ENCODE peak calls at places on chromosomes 12 and 14, in six cellular contexts. A is keratinocyte; W is Right ventricle myocardium superior; I is activated CD4-positive, alpha-beta T cell treated with anti-CD3 and anti-CD28 coated beads, Interleukin-2, amount 10 ng/mL, durations not matched to agents 7 days and 5 days; X is activated T-cell treated with anti-CD3 and anti-CD28 coated beads for 48 hours; R is osteocyte. J is an unnamed sample.

GRCh38 chr14:99688210-99688581 is 4.1 kb downstream of the CYP46A1 start:
- DNase-seq in X (no peak), R (peak; percentile 57), A (no peak), I (no peak), W (no peak), J (no peak)

GRCh38 chr14:44895716-44896115 is 66.0 kb downstream of the KLHL28 start:
- DNase-seq in I (no peak), W (no peak), R (no peak), A (no peak), X (no peak), J (no peak)

GRCh38 chr12:12723147-12723680 is 6.0 kb downstream of the CDKN1B start:
- DNase-seq in A (no peak), W (no peak), R (no peak), X (no peak), I (no peak), J (no peak)

GRCh38 chr12:65490193-65490592 is 211.7 kb downstream of the MSRB3 start:
- DNase-seq in W (no peak), A (no peak), X (no peak), R (no peak), I (no peak), J (no peak)

GRCh38 chr14:89941830-89942377 is 12.6 kb downstream of the EFCAB11 start:
- DNase-seq in X (no peak), W (no peak), A (no peak), R (no peak), I (no peak), J (no peak)

GRCh38 chr12:111975161-111975931 is 37.6 kb downstream of the TMEM116 start:
- DNase-seq in W (no peak), R (no peak), X (no peak), A (no peak), I (no peak), J (no peak)

GRCh38 chr12:106918746-106919145 is 37.0 kb upstream of the TMEM263 start:
- DNase-seq in R (no peak), I (peak; percentile 13), A (no peak), W (no peak), X (no peak), J (no peak)

GRCh38 chr14:95464524-95464923 is 51.9 kb downstream of the SYNE3 start:
- DNase-seq in I (peak; percentile 14), W (no peak), R (no peak), X (no peak), A (no peak), J (peak; percentile 19)

GRCh38 chr12:123069436-123070266 is 81.2 kb downstream of the PITPNM2 start:
- DNase-seq in R (no peak), W (no peak), X (no peak), I (no peak), A (no peak), J (no peak)

GRCh38 chr14:35384386-35385041 is 20.0 kb downstream of the NFKBIA start:
- DNase-seq in A (no peak), I (no peak), X (no peak), R (no peak), W (peak; percentile 79), J (no peak)

GRCh38 chr12:128076188-128076587 is 190.8 kb upstream of the TMEM132C start:
- DNase-seq in I (no peak), R (no peak), W (no peak), X (no peak), A (no peak), J (no peak)

GRCh38 chr12:31369712-31370521 is 44.0 kb upstream of the SINHCAF start:
- DNase-seq in W (no peak), R (no peak), X (no peak), I (no peak), A (no peak), J (no peak)

GRCh38 chr12:38886064-38886463 is 19.3 kb downstream of the CPNE8 start:
- DNase-seq in W (peak; percentile 52), A (peak; percentile 30), X (no peak), R (no peak), I (no peak), J (no peak)

GRCh38 chr12:2769866-2770533 is 24.8 kb upstream of the FKBP4 start:
- DNase-seq in R (peak; percentile 79), A (no peak), I (no peak), W (no peak), X (no peak), J (no peak)

GRCh38 chr12:53575502-53576264 is 50.5 kb downstream of the ATF7 start:
- DNase-seq in I (no peak), R (no peak), X (no peak), W (no peak), A (peak; percentile 62), J (no peak)

GRCh38 chr12:130583800-130584199 is 132.3 kb downstream of the RIMBP2 start:
- DNase-seq in R (no peak), X (no peak), W (no peak), A (no peak), I (no peak), J (no peak)

GRCh38 chr12:52903855-52904508 is 894 bp downstream of the KRT8 start:
- DNase-seq in X (peak; percentile 23), W (peak; percentile 58), A (no peak), R (no peak), I (no peak), J (peak; percentile 16)

GRCh38 chr14:28756896-28757570 is 9.6 kb upstream of the FOXG1 start:
- DNase-seq in X (no peak), R (no peak), W (no peak), I (no peak), A (no peak), J (no peak)

GRCh38 chr12:124096869-124097434 is 123.9 kb downstream of the ZNF664 start:
- DNase-seq in W (no peak), R (no peak), A (no peak), X (no peak), I (no peak), J (no peak)

GRCh38 chr12:52488736-52489135 is 4.3 kb downstream of the KRT6A start:
- DNase-seq in W (no peak), A (no peak), R (no peak), X (no peak), I (no peak), J (no peak)

GRCh38 chr12:64890873-64891468 is 66.5 kb downstream of the TBC1D30 start:
- DNase-seq in R (no peak), A (peak; percentile 23), X (no peak), I (peak; percentile 21), W (no peak), J (no peak)

GRCh38 chr14:25049127-25049558 is 804 bp downstream of the STXBP6 start:
- DNase-seq in X (no peak), I (no peak), A (no peak), W (peak; percentile 52), R (no peak), J (no peak)

GRCh38 chr12:67512061-67512460 is 136.5 kb upstream of the DYRK2 start:
- DNase-seq in I (no peak), A (no peak), W (no peak), X (no peak), R (no peak), J (no peak)

GRCh38 chr14:74474376-74474775 is 18.7 kb downstream of the NPC2 start:
- DNase-seq in X (no peak), R (no peak), W (no peak), I (no peak), A (no peak), J (no peak)

GRCh38 chr12:116820077-116820656 is 61.1 kb downstream of the HRK start:
- DNase-seq in A (no peak), I (no peak), W (no peak), X (no peak), R (no peak), J (no peak)

GRCh38 chr14:44374906-44375305 is 132.2 kb downstream of the FSCB start:
- DNase-seq in R (no peak), I (no peak), A (no peak), X (no peak), W (no peak), J (no peak)

J was measured in stimulated activated naive B cell treated with anti-CD40 and anti-IgM and Interleukin-4, amounts not matched to agents 10 μg/mL and 1 μg/mL and 100 μg/mL, for 72 hours.